ENCODE peak calls at places on chromosome 9, in eight cellular contexts. C, D, T, M, O, S, P and W are unnamed samples.

GRCh38 chr9:36864491-36865410 is 169.3 kb downstream of the PAX5 start:
- DNase-seq in C (no peak), D (no peak), T (no peak), M (peak; percentile 72), O (no peak), S (no peak), P (no peak), W (no peak)

GRCh38 chr9:137828527-137829259 is 48.9 kb upstream of the CACNA1B start:
- DNase-seq in C (no peak), D (no peak), T (no peak), M (no peak), O (peak; percentile 30), S (no peak), P (no peak), W (no peak)

GRCh38 chr9:78130004-78130403 is 98.4 kb upstream of the GNAQ start:
- DNase-seq in C (no peak), D (no peak), T (peak; percentile 11), M (no peak), O (no peak), S (no peak), P (no peak), W (no peak)

GRCh38 chr9:133048595-133048994 is 13.2 kb upstream of the CEL start:
- DNase-seq in C (no peak), D (peak; percentile 95), T (no peak), M (no peak), O (peak; percentile 51), S (no peak), P (no peak), W (peak; percentile 60)

GRCh38 chr9:96020300-96020821 is 144.9 kb downstream of the ERCC6L2 start:
- DNase-seq in C (no peak), D (no peak), T (no peak), M (no peak), O (no peak), S (no peak), P (no peak), W (no peak)

GRCh38 chr9:4305065-4305481 is 5.2 kb upstream of the GLIS3 start:
- DNase-seq in C (peak; percentile 72), D (peak; percentile 17), T (no peak), M (no peak), O (no peak), S (no peak), P (no peak), W (no peak)

GRCh38 chr9:76366275-76366674 is 28.0 kb downstream of the RFK start:
- DNase-seq in C (no peak), D (no peak), T (no peak), M (no peak), O (no peak), S (no peak), P (no peak), W (no peak)

GRCh38 chr9:86046930-86047341 is 52.4 kb downstream of the GOLM1 start:
- DNase-seq in C (no peak), D (no peak), T (no peak), M (no peak), O (no peak), S (peak; percentile 65), P (no peak), W (no peak)

GRCh38 chr9:106921341-106921899 is 58.5 kb downstream of the ZNF462 start:
- DNase-seq in C (no peak), D (no peak), T (peak; percentile 83), M (no peak), O (peak; percentile 50), S (peak; percentile 48), P (peak; percentile 63), W (no peak)

GRCh38 chr9:91741529-91741928 is 208.5 kb downstream of the ROR2 start:
- DNase-seq in C (no peak), D (no peak), T (no peak), M (no peak), O (no peak), S (no peak), P (no peak), W (no peak)

GRCh38 chr9:93580654-93581380 is 4.4 kb downstream of the PHF2 start:
- DNase-seq in C (peak; percentile 40), D (no peak), T (no peak), M (no peak), O (no peak), S (peak; percentile 14), P (no peak), W (peak; percentile 30)

GRCh38 chr9:72675586-72675985 is 154.2 kb downstream of the TMC1 start:
- DNase-seq in C (no peak), D (no peak), T (no peak), M (no peak), O (no peak), S (no peak), P (no peak), W (no peak)

GRCh38 chr9:1046639-1047604 is 3.2 kb upstream of the DMRT2 start:
- DNase-seq in C (no peak), D (no peak), T (no peak), M (no peak), O (no peak), S (no peak), P (no peak), W (no peak)

GRCh38 chr9:133433351-133433843 is 11.2 kb downstream of the ADAMTS13 start:
- DNase-seq in C (no peak), D (no peak), T (no peak), M (no peak), O (no peak), S (no peak), P (no peak), W (no peak)

GRCh38 chr9:132894857-132895846 is 16.5 kb downstream of the SPACA9 start:
- DNase-seq in C (no peak), D (no peak), T (peak; percentile 36), M (no peak), O (no peak), S (no peak), P (no peak), W (no peak)

GRCh38 chr9:96858018-96858573 is 3.8 kb upstream of the ZNF782 start:
- DNase-seq in C (no peak), D (peak; percentile 12), T (peak; percentile 79), M (no peak), O (peak; percentile 82), S (no peak), P (no peak), W (no peak)

GRCh38 chr9:114908104-114908621 is 22.2 kb downstream of the TNFSF8 start:
- DNase-seq in C (no peak), D (peak; percentile 47), T (peak; percentile 83), M (no peak), O (no peak), S (no peak), P (no peak), W (no peak)

GRCh38 chr9:17761984-17762676 is 183.3 kb downstream of the SH3GL2 start:
- DNase-seq in C (no peak), D (no peak), T (no peak), M (no peak), O (no peak), S (no peak), P (no peak), W (no peak)

GRCh38 chr9:2235623-2236022 is 220.5 kb downstream of the SMARCA2 start:
- DNase-seq in C (no peak), D (no peak), T (no peak), M (no peak), O (no peak), S (no peak), P (no peak), W (no peak)

DNA sequence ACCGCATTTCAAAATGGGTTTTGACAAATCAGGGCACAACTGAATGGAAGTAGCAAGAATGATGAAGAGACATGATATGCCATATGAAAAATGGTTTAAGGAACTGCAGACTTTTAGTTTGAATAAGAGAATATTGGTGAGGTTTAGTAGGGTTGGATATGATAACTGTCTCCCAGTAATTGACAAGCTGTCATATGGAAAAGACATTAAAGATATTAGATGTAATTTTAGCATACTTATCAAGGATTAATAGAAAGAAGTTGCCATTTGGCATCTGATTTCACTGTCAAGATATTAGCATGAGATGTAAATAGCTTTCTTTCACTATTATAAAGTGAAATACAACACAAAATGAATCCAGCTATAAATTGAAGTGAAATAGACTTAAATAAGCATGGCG is 169.0 kb upstream of the MPDZ start:
- DNase-seq in C (no peak), D (no peak), T (no peak), M (no peak), O (no peak), S (no peak), P (no peak), W (no peak)
- H3K27me3 ChIP-seq in C (no peaks in the 10 kb centered on the region), D (no peaks in the 10 kb centered on the region), T (no peaks in the 10 kb centered on the region), M (no peaks in the 10 kb centered on the region), O (no peaks in the 10 kb centered on the region), S (no peaks in the 10 kb centered on the region), P (no peaks in the 10 kb centered on the region), W (no peaks in the 10 kb centered on the region)

DNA sequence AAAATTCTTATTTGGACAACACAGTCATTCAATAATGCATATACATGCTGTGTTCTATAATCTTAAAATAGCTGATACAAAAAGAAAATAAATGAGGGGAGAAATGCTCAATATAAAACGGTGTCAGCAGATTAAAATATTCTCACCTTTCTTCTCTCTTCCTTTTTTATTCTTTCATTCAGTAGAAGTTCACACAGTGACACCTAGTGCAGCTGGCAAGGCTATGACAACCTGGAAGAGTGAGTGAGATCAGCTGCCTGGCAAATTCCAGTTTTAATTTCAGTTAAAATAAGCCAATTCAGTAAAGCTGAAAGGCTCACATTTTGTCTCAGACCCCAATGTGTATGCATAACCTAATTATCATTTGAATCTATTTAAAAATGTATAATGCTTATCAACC is 150.3 kb downstream of the RASEF start:
- DNase-seq in C (no peak), D (no peak), T (no peak), M (no peak), O (no peak), S (no peak), P (no peak), W (no peak)
- TF ChIP-seq CTCF in C (no peak), D (no peak), T (no peak), M (no peak), O (no peak), S (no peak), P (no peak), W (no peak)

DNA sequence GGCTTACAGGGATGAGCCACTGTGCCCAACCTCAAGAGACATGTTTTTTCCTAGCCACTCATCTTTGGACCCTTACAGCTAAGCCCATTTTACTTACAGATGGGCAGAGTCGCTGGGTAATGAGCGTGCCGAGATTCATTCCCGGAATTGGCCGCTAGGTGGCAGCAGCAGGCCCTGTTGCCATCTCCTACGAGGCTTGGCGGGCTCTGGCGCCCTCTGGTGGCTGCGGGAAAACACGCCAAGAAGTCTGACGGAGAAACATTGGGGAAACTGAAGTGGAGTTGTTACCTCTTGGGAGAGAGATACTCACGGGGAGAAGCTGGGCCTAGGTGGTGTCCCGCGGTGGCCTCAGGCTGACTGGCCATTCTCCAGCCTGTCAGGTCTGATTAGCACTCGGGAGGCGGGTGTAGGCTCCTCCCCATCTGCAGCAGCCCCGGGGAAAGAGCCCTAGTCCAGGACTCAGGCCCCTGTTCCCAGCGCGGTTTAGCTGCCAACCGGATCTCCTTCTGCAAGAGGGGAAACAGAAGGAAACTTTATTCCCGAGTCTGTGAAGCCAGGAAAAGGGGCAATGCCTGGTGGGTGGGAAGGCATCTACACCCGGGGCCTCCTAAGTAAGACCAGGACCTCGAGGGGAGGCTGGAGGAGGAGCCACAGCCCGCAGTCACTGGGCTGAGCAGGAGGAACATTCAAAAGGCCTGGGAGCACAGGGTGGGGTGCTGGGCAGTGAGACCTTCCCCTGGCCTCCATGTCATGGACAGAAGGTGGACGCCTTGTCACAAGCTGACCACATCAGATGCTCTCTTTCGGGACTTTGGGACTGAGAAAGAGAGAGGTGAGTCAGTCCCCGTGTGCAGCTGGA is 9.7 kb downstream of the PTGES2 start:
- DNase-seq in C (peak; percentile 96), D (peak; percentile 95), T (peak; percentile 92), M (peak; percentile 99), O (peak; percentile 96), S (peak; percentile 95), P (peak; percentile 90), W (peak; percentile 96)
- TF ChIP-seq POLR2A in C (no peak), D (no peak), T (no peak), M (no peak), O (no peak), S (no peak), P (peak; percentile 17), W (no peak)

GRCh38 chr9:135146766-135147472 is 59.5 kb downstream of the OLFM1 start:
- DNase-seq in C (no peak), D (no peak), T (no peak), M (no peak), O (no peak), S (peak; percentile 40), P (no peak), W (no peak)
- H3K27me3 ChIP-seq in C (no peaks in the 10 kb centered on the region), D (no peaks in the 10 kb centered on the region), T (no peaks in the 10 kb centered on the region), M (peaks cover 10% of the 10 kb centered on the region), O (no peaks in the 10 kb centered on the region), S (no peaks in the 10 kb centered on the region), P (peaks cover 10% of the 10 kb centered on the region), W (peaks cover 11% of the 10 kb centered on the region)